ENCODE peak calls at places on chromosomes 16 and 17, in ten cellular contexts. One of them, this sample, is unnamed.

GRCh38 chr16:49587511-49587910 is 213.9 kb downstream of the C16orf78 start:
- DNase-seq in CD8-positive, alpha-beta memory T cell: no peak
- DNase-seq in dorsolateral prefrontal cortex: no peak
- DNase-seq in CD4-positive, CD25-positive, alpha-beta regulatory T cell: no peak
- DNase-seq in ELF-1: no peak
- DNase-seq in activated gamma-delta T cell treated with Interleukin-2 at 50 U/mL for 16 hours: no peak
- DNase-seq in type B pancreatic cell: no peak
- DNase-seq in stimulated activated CD4-positive, alpha-beta T cell treated with anti-CD3 and anti-CD28 coated beads, Interleukin-1b, Interleukin-23, amount 100 ng/mL, for 4 hours: no peak
- DNase-seq in KG1: no peak
- DNase-seq in activated T-cell treated with anti-CD3 and anti-CD28 coated beads, Interleukin-2, amount 50 U/mL, for 48 hours: no peak
- DNase-seq in this sample: no peak

GRCh38 chr16:12095275-12096161 is 119.0 kb downstream of the SNX29 start:
- DNase-seq in CD8-positive, alpha-beta memory T cell: peak; percentile 63
- DNase-seq in dorsolateral prefrontal cortex: peak; percentile 65
- DNase-seq in CD4-positive, CD25-positive, alpha-beta regulatory T cell: peak; percentile 67
- DNase-seq in ELF-1: peak; percentile 77
- DNase-seq in activated gamma-delta T cell treated with Interleukin-2 at 50 U/mL for 16 hours: peak; percentile 67
- DNase-seq in type B pancreatic cell: no peak
- DNase-seq in stimulated activated CD4-positive, alpha-beta T cell treated with anti-CD3 and anti-CD28 coated beads, Interleukin-1b, Interleukin-23, amount 100 ng/mL, for 4 hours: peak; percentile 61
- DNase-seq in KG1: no peak
- DNase-seq in activated T-cell treated with anti-CD3 and anti-CD28 coated beads, Interleukin-2, amount 50 U/mL, for 48 hours: peak; percentile 76
- DNase-seq in this sample: peak; percentile 28

GRCh38 chr17:57357392-57357784 is 101.1 kb downstream of the MSI2 start:
- DNase-seq in CD8-positive, alpha-beta memory T cell: no peak
- DNase-seq in dorsolateral prefrontal cortex: peak; percentile 17
- DNase-seq in CD4-positive, CD25-positive, alpha-beta regulatory T cell: no peak
- DNase-seq in ELF-1: no peak
- DNase-seq in activated gamma-delta T cell treated with Interleukin-2 at 50 U/mL for 16 hours: no peak
- DNase-seq in type B pancreatic cell: no peak
- DNase-seq in stimulated activated CD4-positive, alpha-beta T cell treated with anti-CD3 and anti-CD28 coated beads, Interleukin-1b, Interleukin-23, amount 100 ng/mL, for 4 hours: no peak
- DNase-seq in KG1: no peak
- DNase-seq in activated T-cell treated with anti-CD3 and anti-CD28 coated beads, Interleukin-2, amount 50 U/mL, for 48 hours: no peak
- DNase-seq in this sample: peak; percentile 50

GRCh38 chr16:10465821-10466220 is 80.0 kb downstream of the ATF7IP2 start:
- DNase-seq in CD8-positive, alpha-beta memory T cell: no peak
- DNase-seq in dorsolateral prefrontal cortex: no peak
- DNase-seq in CD4-positive, CD25-positive, alpha-beta regulatory T cell: no peak
- DNase-seq in ELF-1: no peak
- DNase-seq in activated gamma-delta T cell treated with Interleukin-2 at 50 U/mL for 16 hours: no peak
- DNase-seq in type B pancreatic cell: no peak
- DNase-seq in stimulated activated CD4-positive, alpha-beta T cell treated with anti-CD3 and anti-CD28 coated beads, Interleukin-1b, Interleukin-23, amount 100 ng/mL, for 4 hours: no peak
- DNase-seq in KG1: no peak
- DNase-seq in activated T-cell treated with anti-CD3 and anti-CD28 coated beads, Interleukin-2, amount 50 U/mL, for 48 hours: no peak
- DNase-seq in this sample: no peak

GRCh38 chr17:16444258-16444886 is 29.0 kb downstream of the TRPV2 start:
- DNase-seq in CD8-positive, alpha-beta memory T cell: no peak
- DNase-seq in dorsolateral prefrontal cortex: no peak
- DNase-seq in CD4-positive, CD25-positive, alpha-beta regulatory T cell: no peak
- DNase-seq in ELF-1: peak; percentile 55
- DNase-seq in activated gamma-delta T cell treated with Interleukin-2 at 50 U/mL for 16 hours: no peak
- DNase-seq in type B pancreatic cell: no peak
- DNase-seq in stimulated activated CD4-positive, alpha-beta T cell treated with anti-CD3 and anti-CD28 coated beads, Interleukin-1b, Interleukin-23, amount 100 ng/mL, for 4 hours: no peak
- DNase-seq in KG1: no peak
- DNase-seq in activated T-cell treated with anti-CD3 and anti-CD28 coated beads, Interleukin-2, amount 50 U/mL, for 48 hours: peak; percentile 65
- DNase-seq in this sample: no peak

GRCh38 chr17:17859909-17860760 is 23.3 kb upstream of the SREBF1 start:
- DNase-seq in CD8-positive, alpha-beta memory T cell: peak; percentile 79
- DNase-seq in dorsolateral prefrontal cortex: peak; percentile 76
- DNase-seq in CD4-positive, CD25-positive, alpha-beta regulatory T cell: peak; percentile 70
- DNase-seq in ELF-1: peak; percentile 77
- DNase-seq in activated gamma-delta T cell treated with Interleukin-2 at 50 U/mL for 16 hours: peak; percentile 66
- DNase-seq in type B pancreatic cell: no peak
- DNase-seq in stimulated activated CD4-positive, alpha-beta T cell treated with anti-CD3 and anti-CD28 coated beads, Interleukin-1b, Interleukin-23, amount 100 ng/mL, for 4 hours: peak; percentile 58
- DNase-seq in KG1: no peak
- DNase-seq in activated T-cell treated with anti-CD3 and anti-CD28 coated beads, Interleukin-2, amount 50 U/mL, for 48 hours: peak; percentile 82
- DNase-seq in this sample: peak; percentile 55

GRCh38 chr16:89602273-89602951 is 11.0 kb upstream of the DPEP1 start:
- DNase-seq in CD8-positive, alpha-beta memory T cell: peak; percentile 72
- DNase-seq in dorsolateral prefrontal cortex: peak; percentile 80
- DNase-seq in CD4-positive, CD25-positive, alpha-beta regulatory T cell: peak; percentile 46
- DNase-seq in ELF-1: peak; percentile 66
- DNase-seq in activated gamma-delta T cell treated with Interleukin-2 at 50 U/mL for 16 hours: peak; percentile 67
- DNase-seq in type B pancreatic cell: peak; percentile 87
- DNase-seq in stimulated activated CD4-positive, alpha-beta T cell treated with anti-CD3 and anti-CD28 coated beads, Interleukin-1b, Interleukin-23, amount 100 ng/mL, for 4 hours: peak; percentile 54
- DNase-seq in KG1: peak; percentile 33
- DNase-seq in activated T-cell treated with anti-CD3 and anti-CD28 coated beads, Interleukin-2, amount 50 U/mL, for 48 hours: peak; percentile 81
- DNase-seq in this sample: no peak

GRCh38 chr17:73625006-73625405 is 19.2 kb downstream of the SDK2 start:
- DNase-seq in CD8-positive, alpha-beta memory T cell: no peak
- DNase-seq in dorsolateral prefrontal cortex: no peak
- DNase-seq in CD4-positive, CD25-positive, alpha-beta regulatory T cell: no peak
- DNase-seq in ELF-1: peak; percentile 68
- DNase-seq in activated gamma-delta T cell treated with Interleukin-2 at 50 U/mL for 16 hours: no peak
- DNase-seq in type B pancreatic cell: no peak
- DNase-seq in stimulated activated CD4-positive, alpha-beta T cell treated with anti-CD3 and anti-CD28 coated beads, Interleukin-1b, Interleukin-23, amount 100 ng/mL, for 4 hours: no peak
- DNase-seq in KG1: no peak
- DNase-seq in activated T-cell treated with anti-CD3 and anti-CD28 coated beads, Interleukin-2, amount 50 U/mL, for 48 hours: no peak
- DNase-seq in this sample: no peak